ENCODE peak calls at places on chromosomes 7 and 10, in nine cellular contexts. One of them, this sample, is unnamed.

GRCh38 chr7:137681657-137682562 is 164.9 kb downstream of the DGKI start:
- DNase-seq in cerebellar nuclear complex: no peak
- DNase-seq in GM13977: no peak
- DNase-seq in Kasumi-1: no peak
- DNase-seq in HTR-8/SVneo: peak; percentile 32
- DNase-seq in iris pigment epithelial cell: peak; percentile 88
- DNase-seq in upper lobe of left lung: no peak
- DNase-seq in SW480: no peak
- DNase-seq in fibroblast of pulmonary artery: peak; percentile 87
- DNase-seq in this sample: no peak

GRCh38 chr7:266851-267840 is 22.8 kb upstream of the FOXL3 start:
- DNase-seq in cerebellar nuclear complex: no peak
- DNase-seq in GM13977: no peak
- DNase-seq in Kasumi-1: no peak
- DNase-seq in HTR-8/SVneo: no peak
- DNase-seq in iris pigment epithelial cell: no peak
- DNase-seq in upper lobe of left lung: peak; percentile 86
- DNase-seq in SW480: no peak
- DNase-seq in fibroblast of pulmonary artery: no peak
- DNase-seq in this sample: no peak

GRCh38 chr7:12269100-12269895 is 58.2 kb downstream of the TMEM106B start:
- DNase-seq in cerebellar nuclear complex: no peak
- DNase-seq in GM13977: no peak
- DNase-seq in Kasumi-1: no peak
- DNase-seq in HTR-8/SVneo: no peak
- DNase-seq in iris pigment epithelial cell: no peak
- DNase-seq in upper lobe of left lung: peak; percentile 30
- DNase-seq in SW480: no peak
- DNase-seq in fibroblast of pulmonary artery: no peak
- DNase-seq in this sample: no peak

GRCh38 chr10:79406683-79407396 is 38.6 kb downstream of the ZCCHC24 start:
- DNase-seq in cerebellar nuclear complex: no peak
- DNase-seq in GM13977: no peak
- DNase-seq in Kasumi-1: no peak
- DNase-seq in HTR-8/SVneo: no peak
- DNase-seq in iris pigment epithelial cell: no peak
- DNase-seq in upper lobe of left lung: no peak
- DNase-seq in SW480: no peak
- DNase-seq in fibroblast of pulmonary artery: no peak
- DNase-seq in this sample: no peak

GRCh38 chr10:3424102-3424803 is 251.7 kb upstream of the PITRM1 start:
- DNase-seq in cerebellar nuclear complex: no peak
- DNase-seq in GM13977: no peak
- DNase-seq in Kasumi-1: peak; percentile 24
- DNase-seq in HTR-8/SVneo: peak; percentile 76
- DNase-seq in iris pigment epithelial cell: peak; percentile 84
- DNase-seq in upper lobe of left lung: peak; percentile 81
- DNase-seq in SW480: peak; percentile 16
- DNase-seq in fibroblast of pulmonary artery: peak; percentile 72
- DNase-seq in this sample: peak; percentile 73

GRCh38 chr10:29612657-29613056 is 22.1 kb downstream of the SVIL start:
- DNase-seq in cerebellar nuclear complex: no peak
- DNase-seq in GM13977: no peak
- DNase-seq in Kasumi-1: no peak
- DNase-seq in HTR-8/SVneo: no peak
- DNase-seq in iris pigment epithelial cell: no peak
- DNase-seq in upper lobe of left lung: no peak
- DNase-seq in SW480: no peak
- DNase-seq in fibroblast of pulmonary artery: no peak
- DNase-seq in this sample: no peak

GRCh38 chr7:152081088-152081487 is 55.6 kb downstream of the GALNT11 start:
- DNase-seq in cerebellar nuclear complex: no peak
- DNase-seq in GM13977: no peak
- DNase-seq in Kasumi-1: no peak
- DNase-seq in HTR-8/SVneo: no peak
- DNase-seq in iris pigment epithelial cell: peak; percentile 9
- DNase-seq in upper lobe of left lung: no peak
- DNase-seq in SW480: peak; percentile 16
- DNase-seq in fibroblast of pulmonary artery: no peak
- DNase-seq in this sample: no peak

GRCh38 chr7:171364-171904 is 20.9 kb upstream of the FAM20C start:
- DNase-seq in cerebellar nuclear complex: no peak
- DNase-seq in GM13977: no peak
- DNase-seq in Kasumi-1: no peak
- DNase-seq in HTR-8/SVneo: no peak
- DNase-seq in iris pigment epithelial cell: no peak
- DNase-seq in upper lobe of left lung: peak; percentile 76
- DNase-seq in SW480: peak; percentile 41
- DNase-seq in fibroblast of pulmonary artery: no peak
- DNase-seq in this sample: no peak

GRCh38 chr7:4706384-4707032 is 24.4 kb downstream of the FOXK1 start:
- DNase-seq in cerebellar nuclear complex: no peak
- DNase-seq in GM13977: no peak
- DNase-seq in Kasumi-1: no peak
- DNase-seq in HTR-8/SVneo: peak; percentile 75
- DNase-seq in iris pigment epithelial cell: peak; percentile 59
- DNase-seq in upper lobe of left lung: no peak
- DNase-seq in SW480: no peak
- DNase-seq in fibroblast of pulmonary artery: peak; percentile 35
- DNase-seq in this sample: no peak

GRCh38 chr7:128879939-128880746 is 17.5 kb downstream of the ATP6V1F start:
- DNase-seq in cerebellar nuclear complex: no peak
- DNase-seq in GM13977: peak; percentile 66
- DNase-seq in Kasumi-1: peak; percentile 31
- DNase-seq in HTR-8/SVneo: peak; percentile 79
- DNase-seq in iris pigment epithelial cell: peak; percentile 54
- DNase-seq in upper lobe of left lung: peak; percentile 76
- DNase-seq in SW480: peak; percentile 43
- DNase-seq in fibroblast of pulmonary artery: peak; percentile 77
- DNase-seq in this sample: peak; percentile 95

GRCh38 chr7:8638076-8638475 is 204.7 kb downstream of the NXPH1 start:
- DNase-seq in cerebellar nuclear complex: peak; percentile 50
- DNase-seq in GM13977: no peak
- DNase-seq in Kasumi-1: no peak
- DNase-seq in HTR-8/SVneo: no peak
- DNase-seq in iris pigment epithelial cell: no peak
- DNase-seq in upper lobe of left lung: no peak
- DNase-seq in SW480: peak; percentile 7
- DNase-seq in fibroblast of pulmonary artery: no peak
- DNase-seq in this sample: no peak

GRCh38 chr7:27952393-27953290 is 212.7 kb downstream of the TAX1BP1 start:
- DNase-seq in cerebellar nuclear complex: no peak
- DNase-seq in GM13977: no peak
- DNase-seq in Kasumi-1: no peak
- DNase-seq in HTR-8/SVneo: no peak
- DNase-seq in iris pigment epithelial cell: peak; percentile 79
- DNase-seq in upper lobe of left lung: no peak
- DNase-seq in SW480: no peak
- DNase-seq in fibroblast of pulmonary artery: peak; percentile 21
- DNase-seq in this sample: no peak

GRCh38 chr10:14039968-14040668 is 290.6 kb downstream of the FRMD4A start:
- DNase-seq in cerebellar nuclear complex: no peak
- DNase-seq in GM13977: no peak
- DNase-seq in Kasumi-1: no peak
- DNase-seq in HTR-8/SVneo: no peak
- DNase-seq in iris pigment epithelial cell: peak; percentile 87
- DNase-seq in upper lobe of left lung: no peak
- DNase-seq in SW480: no peak
- DNase-seq in fibroblast of pulmonary artery: peak; percentile 88
- DNase-seq in this sample: no peak

GRCh38 chr10:33236916-33237315 is 97.6 kb downstream of the NRP1 start:
- DNase-seq in cerebellar nuclear complex: no peak
- DNase-seq in GM13977: no peak
- DNase-seq in Kasumi-1: no peak
- DNase-seq in HTR-8/SVneo: no peak
- DNase-seq in iris pigment epithelial cell: no peak
- DNase-seq in upper lobe of left lung: no peak
- DNase-seq in SW480: no peak
- DNase-seq in fibroblast of pulmonary artery: no peak
- DNase-seq in this sample: no peak

GRCh38 chr7:13912740-13913320 is 76.6 kb downstream of the ETV1 start:
- DNase-seq in cerebellar nuclear complex: no peak
- DNase-seq in GM13977: no peak
- DNase-seq in Kasumi-1: no peak
- DNase-seq in HTR-8/SVneo: no peak
- DNase-seq in iris pigment epithelial cell: no peak
- DNase-seq in upper lobe of left lung: no peak
- DNase-seq in SW480: peak; percentile 84
- DNase-seq in fibroblast of pulmonary artery: no peak
- DNase-seq in this sample: no peak

GRCh38 chr7:45685619-45686240 is 111.6 kb downstream of the ADCY1 start:
- DNase-seq in cerebellar nuclear complex: no peak
- DNase-seq in GM13977: no peak
- DNase-seq in Kasumi-1: no peak
- DNase-seq in HTR-8/SVneo: no peak
- DNase-seq in iris pigment epithelial cell: no peak
- DNase-seq in upper lobe of left lung: peak; percentile 43
- DNase-seq in SW480: no peak
- DNase-seq in fibroblast of pulmonary artery: no peak
- DNase-seq in this sample: no peak

GRCh38 chr10:131961777-131962450 is 19.8 kb downstream of the BNIP3 start:
- DNase-seq in cerebellar nuclear complex: peak; percentile 7
- DNase-seq in GM13977: no peak
- DNase-seq in Kasumi-1: no peak
- DNase-seq in HTR-8/SVneo: no peak
- DNase-seq in iris pigment epithelial cell: no peak
- DNase-seq in upper lobe of left lung: peak; percentile 72
- DNase-seq in SW480: no peak
- DNase-seq in fibroblast of pulmonary artery: no peak
- DNase-seq in this sample: no peak

GRCh38 chr7:22329816-22330524 is 27.0 kb downstream of the RAPGEF5 start:
- DNase-seq in cerebellar nuclear complex: no peak
- DNase-seq in GM13977: no peak
- DNase-seq in Kasumi-1: no peak
- DNase-seq in HTR-8/SVneo: no peak
- DNase-seq in iris pigment epithelial cell: no peak
- DNase-seq in upper lobe of left lung: no peak
- DNase-seq in SW480: no peak
- DNase-seq in fibroblast of pulmonary artery: no peak
- DNase-seq in this sample: no peak

GRCh38 chr7:157292770-157293412 is 43.9 kb upstream of the DNAJB6 start:
- DNase-seq in cerebellar nuclear complex: no peak
- DNase-seq in GM13977: no peak
- DNase-seq in Kasumi-1: no peak
- DNase-seq in HTR-8/SVneo: no peak
- DNase-seq in iris pigment epithelial cell: no peak
- DNase-seq in upper lobe of left lung: peak; percentile 85
- DNase-seq in SW480: peak; percentile 48
- DNase-seq in fibroblast of pulmonary artery: no peak
- DNase-seq in this sample: no peak

GRCh38 chr10:95485445-95485844 is 75.7 kb downstream of the SORBS1 start:
- DNase-seq in cerebellar nuclear complex: no peak
- DNase-seq in GM13977: no peak
- DNase-seq in Kasumi-1: no peak
- DNase-seq in HTR-8/SVneo: no peak
- DNase-seq in iris pigment epithelial cell: peak; percentile 24
- DNase-seq in upper lobe of left lung: no peak
- DNase-seq in SW480: no peak
- DNase-seq in fibroblast of pulmonary artery: no peak
- DNase-seq in this sample: peak; percentile 56

GRCh38 chr10:580796-581195 is 108.7 kb downstream of the DIP2C start:
- DNase-seq in cerebellar nuclear complex: no peak
- DNase-seq in GM13977: no peak
- DNase-seq in Kasumi-1: no peak
- DNase-seq in HTR-8/SVneo: no peak
- DNase-seq in iris pigment epithelial cell: peak; percentile 91
- DNase-seq in upper lobe of left lung: no peak
- DNase-seq in SW480: no peak
- DNase-seq in fibroblast of pulmonary artery: peak; percentile 91
- DNase-seq in this sample: peak; percentile 45

GRCh38 chr10:100516847-100517246 is 2.8 kb downstream of the SEC31B start:
- DNase-seq in cerebellar nuclear complex: no peak
- DNase-seq in GM13977: no peak
- DNase-seq in Kasumi-1: no peak
- DNase-seq in HTR-8/SVneo: no peak
- DNase-seq in iris pigment epithelial cell: no peak
- DNase-seq in upper lobe of left lung: no peak
- DNase-seq in SW480: peak; percentile 14
- DNase-seq in fibroblast of pulmonary artery: no peak
- DNase-seq in this sample: no peak

GRCh38 chr7:98878365-98879197 is at the start of gene TRRAP:
- DNase-seq in cerebellar nuclear complex: no peak
- DNase-seq in GM13977: peak; percentile 89
- DNase-seq in Kasumi-1: peak; percentile 42
- DNase-seq in HTR-8/SVneo: peak; percentile 67
- DNase-seq in iris pigment epithelial cell: peak; percentile 59
- DNase-seq in upper lobe of left lung: peak; percentile 96
- DNase-seq in SW480: peak; percentile 71
- DNase-seq in fibroblast of pulmonary artery: peak; percentile 72
- DNase-seq in this sample: peak; percentile 85

GRCh38 chr10:132554991-132555647 is 17.5 kb downstream of the INPP5A start:
- DNase-seq in cerebellar nuclear complex: no peak
- DNase-seq in GM13977: peak; percentile 71
- DNase-seq in Kasumi-1: peak; percentile 34
- DNase-seq in HTR-8/SVneo: no peak
- DNase-seq in iris pigment epithelial cell: no peak
- DNase-seq in upper lobe of left lung: peak; percentile 87
- DNase-seq in SW480: no peak
- DNase-seq in fibroblast of pulmonary artery: no peak
- DNase-seq in this sample: no peak

GRCh38 chr7:90611115-90611514 is 15.0 kb downstream of the CDK14 start:
- DNase-seq in cerebellar nuclear complex: no peak
- DNase-seq in GM13977: peak; percentile 39
- DNase-seq in Kasumi-1: no peak
- DNase-seq in HTR-8/SVneo: no peak
- DNase-seq in iris pigment epithelial cell: no peak
- DNase-seq in upper lobe of left lung: no peak
- DNase-seq in SW480: no peak
- DNase-seq in fibroblast of pulmonary artery: no peak
- DNase-seq in this sample: no peak

GRCh38 chr7:132145466-132145865 is 430.8 kb downstream of the PLXNA4 start:
- DNase-seq in cerebellar nuclear complex: no peak
- DNase-seq in GM13977: no peak
- DNase-seq in Kasumi-1: no peak
- DNase-seq in HTR-8/SVneo: peak; percentile 5
- DNase-seq in iris pigment epithelial cell: peak; percentile 59
- DNase-seq in upper lobe of left lung: no peak
- DNase-seq in SW480: peak; percentile 31
- DNase-seq in fibroblast of pulmonary artery: peak; percentile 65
- DNase-seq in this sample: peak; percentile 80

GRCh38 chr10:31650010-31650409 is 278.6 kb downstream of the ARHGAP12 start:
- DNase-seq in cerebellar nuclear complex: no peak
- DNase-seq in GM13977: no peak
- DNase-seq in Kasumi-1: no peak
- DNase-seq in HTR-8/SVneo: peak; percentile 52
- DNase-seq in iris pigment epithelial cell: peak; percentile 84
- DNase-seq in upper lobe of left lung: no peak
- DNase-seq in SW480: no peak
- DNase-seq in fibroblast of pulmonary artery: peak; percentile 91
- DNase-seq in this sample: peak; percentile 37

GRCh38 chr7:68288099-68288498 is 1291.5 kb downstream of the TYW1 start:
- DNase-seq in cerebellar nuclear complex: no peak
- DNase-seq in GM13977: no peak
- DNase-seq in Kasumi-1: no peak
- DNase-seq in HTR-8/SVneo: no peak
- DNase-seq in iris pigment epithelial cell: no peak
- DNase-seq in upper lobe of left lung: no peak
- DNase-seq in SW480: no peak
- DNase-seq in fibroblast of pulmonary artery: no peak
- DNase-seq in this sample: no peak

GRCh38 chr10:132700168-132701098 is 85.5 kb downstream of the NKX6-2 start:
- DNase-seq in cerebellar nuclear complex: no peak
- DNase-seq in GM13977: no peak
- DNase-seq in Kasumi-1: no peak
- DNase-seq in HTR-8/SVneo: no peak
- DNase-seq in iris pigment epithelial cell: no peak
- DNase-seq in upper lobe of left lung: peak; percentile 74
- DNase-seq in SW480: no peak
- DNase-seq in fibroblast of pulmonary artery: peak; percentile 29
- DNase-seq in this sample: no peak

GRCh38 chr7:108072739-108073138 is 57.4 kb downstream of the LAMB4 start:
- DNase-seq in cerebellar nuclear complex: no peak
- DNase-seq in GM13977: no peak
- DNase-seq in Kasumi-1: no peak
- DNase-seq in HTR-8/SVneo: no peak
- DNase-seq in iris pigment epithelial cell: no peak
- DNase-seq in upper lobe of left lung: no peak
- DNase-seq in SW480: no peak
- DNase-seq in fibroblast of pulmonary artery: no peak
- DNase-seq in this sample: no peak

GRCh38 chr7:144834516-144835165 is 1.2 kb downstream of the TPK1 start:
- DNase-seq in cerebellar nuclear complex: no peak
- DNase-seq in GM13977: peak; percentile 62
- DNase-seq in Kasumi-1: peak; percentile 72
- DNase-seq in HTR-8/SVneo: no peak
- DNase-seq in iris pigment epithelial cell: peak; percentile 57
- DNase-seq in upper lobe of left lung: no peak
- DNase-seq in SW480: no peak
- DNase-seq in fibroblast of pulmonary artery: peak; percentile 43
- DNase-seq in this sample: peak; percentile 15